ENCODE peak calls at places on chromosomes 5 and 9, in nine cellular contexts. W, J, A, U, C, I, M, O and H are unnamed samples.

GRCh38 chr9:31013371-31013770 is 1371.1 kb upstream of the ACO1 start:
- DNase-seq in W (no peak), J (no peak), A (no peak), U (no peak), C (no peak), I (no peak), M (no peak), O (no peak), H (no peak)

GRCh38 chr5:80871541-80871961 is 88.6 kb upstream of the RASGRF2 start:
- DNase-seq in W (no peak), J (no peak), A (no peak), U (peak; percentile 55), C (no peak), I (peak; percentile 51), M (no peak), O (no peak), H (peak; percentile 74)

GRCh38 chr9:30293231-30293630 is 2091.2 kb upstream of the ACO1 start:
- DNase-seq in W (no peak), J (no peak), A (no peak), U (no peak), C (no peak), I (no peak), M (no peak), O (no peak), H (no peak)

GRCh38 chr9:17906204-17906840 is 327.5 kb downstream of the SH3GL2 start:
- DNase-seq in W (peak; percentile 63), J (peak; percentile 18), A (no peak), U (no peak), C (no peak), I (no peak), M (no peak), O (peak; percentile 59), H (no peak)

GRCh38 chr9:27625751-27626628 is 52.7 kb upstream of the C9orf72 start:
- DNase-seq in W (no peak), J (no peak), A (no peak), U (no peak), C (no peak), I (no peak), M (no peak), O (no peak), H (no peak)

GRCh38 chr5:15703901-15704300 is 203.9 kb downstream of the FBXL7 start:
- DNase-seq in W (no peak), J (no peak), A (no peak), U (no peak), C (no peak), I (peak; percentile 74), M (no peak), O (no peak), H (no peak)

GRCh38 chr5:177116631-177117373 is 16.8 kb upstream of the NSD1 start:
- DNase-seq in W (peak; percentile 85), J (peak; percentile 91), A (peak; percentile 96), U (no peak), C (peak; percentile 82), I (peak; percentile 81), M (no peak), O (peak; percentile 96), H (no peak)

GRCh38 chr5:83583859-83584258 is 112.3 kb downstream of the VCAN start:
- DNase-seq in W (no peak), J (no peak), A (no peak), U (no peak), C (no peak), I (peak; percentile 12), M (no peak), O (no peak), H (no peak)

GRCh38 chr9:128551652-128552152 is 685 bp upstream of the SPTAN1 start:
- DNase-seq in W (no peak), J (no peak), A (no peak), U (no peak), C (no peak), I (no peak), M (no peak), O (no peak), H (no peak)

DNA sequence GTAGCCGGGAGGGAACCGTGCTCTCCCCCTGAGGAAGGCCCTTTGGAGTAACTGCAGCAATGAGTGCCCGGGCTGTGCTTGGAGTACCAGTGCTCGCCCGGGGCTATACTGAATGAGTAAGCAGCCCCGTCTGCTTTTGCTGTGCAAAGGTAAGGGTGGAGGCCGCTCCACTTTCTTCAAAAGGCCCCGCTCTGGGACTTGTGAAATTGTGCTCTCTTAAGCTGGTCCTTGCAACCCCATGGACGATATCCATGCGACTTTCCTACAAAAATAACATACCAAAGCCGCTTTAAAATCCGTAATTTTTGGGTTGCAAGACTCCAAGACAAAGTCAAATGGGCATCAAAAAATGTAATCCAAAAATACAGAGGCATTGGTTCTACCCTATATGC is 579 bp upstream of the TNFAIP8 start:
- DNase-seq in W (no peak), J (no peak), A (no peak), U (peak; percentile 53), C (no peak), I (no peak), M (no peak), O (no peak), H (no peak)
- H3K4me3 ChIP-seq in W (peak overlapping the region; percentile 45), J (peak overlapping the region; percentile 60), A (peak overlapping the region; percentile 57), U (no peak overlapping the region), C (peak overlapping the region; percentile 84), I (peak overlapping the region; percentile 87), M (peak overlapping the region; percentile 42), O (peak overlapping the region; percentile 48), H (peak overlapping the region; percentile 57)

GRCh38 chr5:168893231-168893630 is 314.1 kb upstream of the PANK3 start:
- DNase-seq in W (no peak), J (no peak), A (no peak), U (no peak), C (no peak), I (no peak), M (no peak), O (no peak), H (no peak)
- TF ChIP-seq CTCF in W (no peak), J (no peak), A (no peak), U (no peak), C (no peak), I (no peak), M (no peak), O (no peak), H (no peak)

GRCh38 chr9:126667190-126668055 is 53.7 kb downstream of the LMX1B start:
- DNase-seq in W (no peak), J (no peak), A (no peak), U (no peak), C (no peak), I (no peak), M (no peak), O (no peak), H (no peak)

GRCh38 chr9:126664893-126665695 is 51.4 kb downstream of the LMX1B start:
- DNase-seq in W (no peak), J (no peak), A (no peak), U (no peak), C (no peak), I (no peak), M (no peak), O (no peak), H (no peak)

GRCh38 chr9:126665696-126666035 is 51.9 kb downstream of the LMX1B start:
- DNase-seq in W (no peak), J (no peak), A (no peak), U (no peak), C (no peak), I (no peak), M (no peak), O (no peak), H (no peak)

GRCh38 chr9:126668058-126668457 is 54.3 kb downstream of the LMX1B start:
- DNase-seq in W (no peak), J (no peak), A (no peak), U (no peak), C (no peak), I (no peak), M (no peak), O (no peak), H (no peak)

DNA sequence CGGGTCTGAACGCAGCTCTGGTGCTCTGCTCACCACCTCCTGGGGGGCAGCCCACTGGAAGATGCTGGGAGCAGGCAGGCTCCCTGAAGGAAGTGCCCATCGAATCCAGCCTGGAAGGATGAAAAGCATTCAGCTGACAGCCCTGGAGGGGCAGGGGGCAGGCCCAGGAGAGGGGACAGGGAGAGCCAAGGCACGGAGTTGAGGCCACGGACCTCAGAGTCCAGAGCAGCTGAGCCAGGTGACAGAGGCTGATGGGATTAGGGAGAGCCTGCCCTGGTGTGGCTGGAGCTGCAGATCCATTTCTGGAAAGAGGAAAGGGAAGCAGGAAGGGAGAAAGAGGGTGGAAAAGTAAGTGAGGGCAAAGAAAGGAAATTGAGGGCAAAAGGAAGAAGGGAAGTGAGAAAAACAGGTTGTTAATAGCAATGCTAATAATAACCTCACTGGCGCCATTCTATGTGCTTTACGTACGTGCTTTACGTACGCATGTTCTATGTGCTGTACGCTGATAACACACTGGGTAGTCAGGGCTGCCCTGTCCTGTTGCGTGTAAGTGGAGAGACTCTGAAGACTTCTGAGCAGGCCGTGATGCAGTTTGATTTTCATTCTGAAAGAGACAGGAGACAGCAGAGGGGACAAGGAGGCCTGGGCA is 52.6 kb downstream of the LMX1B start:
- DNase-seq in W (no peak), J (no peak), A (no peak), U (no peak), C (no peak), I (no peak), M (no peak), O (no peak), H (no peak)
- H3K4me3 ChIP-seq in W (no peak overlapping the region), J (no peak overlapping the region), A (no peak overlapping the region), U (no peak overlapping the region), C (no peak overlapping the region), I (no peak overlapping the region), M (no peak overlapping the region), O (no peak overlapping the region), H (no peak overlapping the region)

GRCh38 chr5:154773314-154773713 is 18.1 kb downstream of the LARP1 start:
- DNase-seq in W (no peak), J (no peak), A (no peak), U (no peak), C (no peak), I (no peak), M (no peak), O (no peak), H (no peak)

GRCh38 chr5:154767537-154767936 is 12.4 kb downstream of the LARP1 start:
- DNase-seq in W (no peak), J (no peak), A (no peak), U (no peak), C (no peak), I (no peak), M (no peak), O (no peak), H (no peak)

GRCh38 chr5:154768207-154768606 is 13.0 kb downstream of the LARP1 start:
- DNase-seq in W (no peak), J (no peak), A (no peak), U (no peak), C (no peak), I (no peak), M (no peak), O (no peak), H (no peak)

GRCh38 chr5:154770111-154770510 is 14.9 kb downstream of the LARP1 start:
- DNase-seq in W (no peak), J (no peak), A (no peak), U (no peak), C (no peak), I (no peak), M (no peak), O (no peak), H (no peak)

DNA sequence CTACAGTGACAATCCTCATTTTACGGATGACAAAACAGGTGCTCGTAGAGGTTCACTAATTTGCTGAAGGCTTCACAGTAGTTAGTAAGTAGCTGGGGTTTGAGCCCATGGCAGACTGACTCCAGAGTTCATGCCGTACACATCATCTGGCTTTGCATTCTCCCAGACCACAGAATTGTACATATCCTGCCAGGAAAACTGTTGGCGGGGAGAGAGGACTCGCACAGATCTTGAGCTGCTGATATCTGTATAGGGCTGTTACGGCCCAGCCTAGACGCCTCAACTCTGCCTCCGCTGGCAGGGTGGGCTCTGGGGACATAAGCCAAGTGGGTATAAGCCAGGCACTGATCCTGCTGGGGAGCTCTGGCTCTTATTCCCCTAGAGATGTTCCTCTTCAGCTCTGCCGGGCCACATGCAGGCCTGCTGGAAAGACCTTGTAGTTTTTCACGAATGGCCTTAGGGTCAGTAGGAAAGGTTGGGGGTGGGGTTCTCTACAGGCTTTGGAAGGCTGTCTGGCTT is 16.3 kb downstream of the LARP1 start:
- DNase-seq in W (no peak), J (peak; percentile 33), A (no peak), U (no peak), C (peak; percentile 52), I (peak; percentile 79), M (no peak), O (peak; percentile 77), H (peak; percentile 50)
- TF ChIP-seq CTCF in W (no peak), J (no peak), A (no peak), U (no peak), C (no peak), I (no peak), M (no peak), O (no peak), H (no peak)